ENCODE peak calls at places on chromosomes 1 and 21, in six cellular contexts. Y, F, K, A, G and O are unnamed samples.

GRCh38 chr1:7768583-7768982 is 2.5 kb upstream of the VAMP3 start:
- DNase-seq in Y (no peak), F (no peak), K (no peak), A (no peak), G (no peak), O (no peak)

GRCh38 chr1:30615076-30615795 is 108.1 kb downstream of the MATN1 start:
- DNase-seq in Y (no peak), F (no peak), K (no peak), A (no peak), G (no peak), O (no peak)

GRCh38 chr1:46131727-46132528 is 501 bp downstream of the PIK3R3 start:
- DNase-seq in Y (peak), F (peak), K (peak), A (no peak), G (peak), O (peak)

GRCh38 chr1:207102659-207103058 is 1.4 kb upstream of the C4BPA start:
- DNase-seq in Y (no peak), F (no peak), K (no peak), A (no peak), G (no peak), O (no peak)

GRCh38 chr21:41834252-41834925 is 44.8 kb downstream of the PRDM15 start:
- DNase-seq in Y (no peak), F (no peak), K (no peak), A (no peak), G (no peak), O (no peak)

GRCh38 chr1:24226754-24227153 is 39.7 kb upstream of the IFNLR1 start:
- DNase-seq in Y (no peak), F (no peak), K (no peak), A (no peak), G (no peak), O (no peak)

GRCh38 chr1:181506563-181507353 is 23.4 kb downstream of the CACNA1E start:
- DNase-seq in Y (no peak), F (no peak), K (no peak), A (no peak), G (no peak), O (no peak)

GRCh38 chr21:27646691-27647090 is 679.8 kb upstream of the ADAMTS5 start:
- DNase-seq in Y (no peak), F (no peak), K (no peak), A (no peak), G (no peak), O (no peak)

GRCh38 chr1:115539061-115539460 is 102.7 kb upstream of the VANGL1 start:
- DNase-seq in Y (no peak), F (peak), K (peak), A (no peak), G (no peak), O (no peak)

GRCh38 chr1:100461222-100461621 is 76.7 kb upstream of the GPR88 start:
- DNase-seq in Y (no peak), F (no peak), K (no peak), A (no peak), G (no peak), O (no peak)

GRCh38 chr1:233500111-233500510 is 113.8 kb upstream of the KCNK1 start:
- DNase-seq in Y (no peak), F (no peak), K (no peak), A (no peak), G (no peak), O (no peak)

GRCh38 chr1:167936930-167937708 is at the start of gene MPC2:
- DNase-seq in Y (peak), F (peak), K (peak), A (peak), G (peak), O (peak)